ENCODE peak calls at places on chromosomes 4 and X, in eight cellular contexts. X, K, E, L, P, F, S and B are unnamed samples.

GRCh38 chrX:39654183-39654925 is 443.4 kb downstream of the BCOR start:
- DNase-seq in X (no peak), K (no peak), E (no peak), L (no peak), P (no peak), F (no peak), S (no peak), B (peak)

GRCh38 chr4:141497627-141498026 is 138.8 kb upstream of the IL15 start:
- DNase-seq in X (no peak), K (no peak), E (no peak), L (no peak), P (no peak), F (no peak), S (no peak), B (no peak)

GRCh38 chr4:121690001-121690400 is 6.8 kb downstream of the ANXA5 start:
- DNase-seq in X (peak), K (no peak), E (no peak), L (no peak), P (no peak), F (no peak), S (no peak), B (no peak)

GRCh38 chr4:79682801-79683217 is 274.8 kb upstream of the GK2 start:
- DNase-seq in X (no peak), K (no peak), E (no peak), L (peak), P (no peak), F (no peak), S (no peak), B (no peak)

GRCh38 chr4:185865901-185866328 is 53.9 kb upstream of the SORBS2 start:
- DNase-seq in X (peak), K (no peak), E (no peak), L (no peak), P (no peak), F (no peak), S (no peak), B (no peak)

GRCh38 chrX:29890646-29891200 is 324.6 kb upstream of the MAGEB2 start:
- DNase-seq in X (no peak), K (no peak), E (no peak), L (no peak), P (no peak), F (no peak), S (no peak), B (no peak)

GRCh38 chrX:97531824-97532223 is 648.1 kb downstream of the RPA4 start:
- DNase-seq in X (no peak), K (no peak), E (no peak), L (no peak), P (no peak), F (no peak), S (no peak), B (no peak)

GRCh38 chrX:66731398-66731797 is 92.5 kb upstream of the EDA2R start:
- DNase-seq in X (peak), K (no peak), E (no peak), L (no peak), P (peak), F (no peak), S (peak), B (peak)

GRCh38 chr4:40205259-40206198 is 8.7 kb downstream of the RHOH start:
- DNase-seq in X (no peak), K (no peak), E (peak), L (no peak), P (no peak), F (no peak), S (peak), B (no peak)

GRCh38 chrX:2576793-2577192 is 76.0 kb upstream of the DHRSX start:
- DNase-seq in X (peak), K (no peak), E (no peak), L (no peak), P (peak), F (no peak), S (no peak), B (no peak)

GRCh38 chr4:165426769-165427168 is 48.0 kb downstream of the CPE start:
- DNase-seq in X (no peak), K (no peak), E (no peak), L (no peak), P (no peak), F (no peak), S (peak), B (no peak)

GRCh38 chrX:76427560-76428242 is at the start of gene MAGEE1:
- DNase-seq in X (peak), K (peak), E (peak), L (peak), P (peak), F (peak), S (peak), B (peak)

GRCh38 chr4:72397314-72397713 is 171.7 kb downstream of the ADAMTS3 start:
- DNase-seq in X (no peak), K (no peak), E (no peak), L (no peak), P (no peak), F (no peak), S (no peak), B (no peak)

GRCh38 chr4:181966084-181966483 is 277.1 kb upstream of the TENM3 start:
- DNase-seq in X (peak), K (no peak), E (no peak), L (no peak), P (no peak), F (no peak), S (no peak), B (no peak)

GRCh38 chrX:137052641-137053235 is 18.9 kb upstream of the GPR101 start:
- DNase-seq in X (no peak), K (peak), E (peak), L (no peak), P (no peak), F (peak), S (no peak), B (no peak)

GRCh38 chrX:275476-275966 is 5.7 kb upstream of the PLCXD1 start:
- DNase-seq in X (no peak), K (no peak), E (no peak), L (no peak), P (no peak), F (no peak), S (no peak), B (no peak)

GRCh38 chrX:119708936-119709335 is 16.0 kb upstream of the SEPTIN6 start:
- DNase-seq in X (no peak), K (no peak), E (no peak), L (no peak), P (no peak), F (no peak), S (no peak), B (no peak)

GRCh38 chr4:3783691-3784306 is 17.6 kb downstream of the ADRA2C start:
- DNase-seq in X (no peak), K (no peak), E (no peak), L (no peak), P (no peak), F (no peak), S (no peak), B (peak)

GRCh38 chr4:78056265-78057129 is 626 bp upstream of the FRAS1 start:
- DNase-seq in X (peak), K (peak), E (peak), L (peak), P (peak), F (peak), S (peak), B (peak)

GRCh38 chr4:71217688-71218087 is 121.1 kb upstream of the SLC4A4 start:
- DNase-seq in X (no peak), K (no peak), E (no peak), L (no peak), P (no peak), F (no peak), S (no peak), B (no peak)